ENCODE peak calls at places on chromosomes 5 and 9, in five cellular contexts. One of them, this sample, is unnamed.

GRCh38 chr5:170357853-170358497 is 31.2 kb downstream of the KCNMB1 start:
- DNase-seq in A172: no peak
- DNase-seq in midbrain: peak; percentile 18
- DNase-seq in activated T-cell treated with anti-CD3 and anti-CD28 coated beads for 48 hours: no peak
- DNase-seq in aorta: peak; percentile 81
- DNase-seq in this sample: no peak

GRCh38 chr9:116074658-116075057 is 78.9 kb upstream of the PAPPA start:
- DNase-seq in A172: no peak
- DNase-seq in aorta: no peak
- DNase-seq in midbrain: no peak
- DNase-seq in activated T-cell treated with anti-CD3 and anti-CD28 coated beads for 48 hours: no peak
- DNase-seq in this sample: no peak

GRCh38 chr5:55151923-55152842 is 7.8 kb upstream of the GPX8 start:
- DNase-seq in A172: peak; percentile 22
- DNase-seq in aorta: no peak
- DNase-seq in activated T-cell treated with anti-CD3 and anti-CD28 coated beads for 48 hours: no peak
- DNase-seq in midbrain: no peak
- DNase-seq in this sample: no peak

GRCh38 chr5:133245191-133246052 is 193.6 kb downstream of the HSPA4 start:
- DNase-seq in A172: peak; percentile 98
- DNase-seq in activated T-cell treated with anti-CD3 and anti-CD28 coated beads for 48 hours: peak; percentile 41
- DNase-seq in midbrain: no peak
- DNase-seq in aorta: no peak
- DNase-seq in this sample: no peak

GRCh38 chr9:129548571-129549135 is 72.2 kb downstream of the C9orf50 start:
- DNase-seq in aorta: peak; percentile 85
- DNase-seq in A172: no peak
- DNase-seq in activated T-cell treated with anti-CD3 and anti-CD28 coated beads for 48 hours: no peak
- DNase-seq in midbrain: no peak
- DNase-seq in this sample: no peak

GRCh38 chr5:132747064-132747692 is at the start of gene CCNI2:
- DNase-seq in A172: no peak
- DNase-seq in aorta: no peak
- DNase-seq in midbrain: no peak
- DNase-seq in activated T-cell treated with anti-CD3 and anti-CD28 coated beads for 48 hours: peak; percentile 44
- DNase-seq in this sample: no peak

GRCh38 chr9:137427454-137428310 is 4.5 kb downstream of the NOXA1 start:
- DNase-seq in A172: no peak
- DNase-seq in aorta: peak; percentile 71
- DNase-seq in activated T-cell treated with anti-CD3 and anti-CD28 coated beads for 48 hours: no peak
- DNase-seq in midbrain: no peak
- DNase-seq in this sample: no peak

GRCh38 chr5:7418276-7418675 is 22.3 kb downstream of the ADCY2 start:
- DNase-seq in aorta: no peak
- DNase-seq in activated T-cell treated with anti-CD3 and anti-CD28 coated beads for 48 hours: no peak
- DNase-seq in A172: no peak
- DNase-seq in midbrain: no peak
- DNase-seq in this sample: no peak

GRCh38 chr5:132979367-132979935 is 16.0 kb upstream of the AFF4 start:
- DNase-seq in midbrain: no peak
- DNase-seq in aorta: no peak
- DNase-seq in A172: no peak
- DNase-seq in activated T-cell treated with anti-CD3 and anti-CD28 coated beads for 48 hours: no peak
- DNase-seq in this sample: no peak

GRCh38 chr9:37066139-37066725 is 32.2 kb upstream of the PAX5 start:
- DNase-seq in A172: no peak
- DNase-seq in aorta: no peak
- DNase-seq in activated T-cell treated with anti-CD3 and anti-CD28 coated beads for 48 hours: no peak
- DNase-seq in midbrain: no peak
- DNase-seq in this sample: no peak

GRCh38 chr9:99112750-99113417 is 8.0 kb downstream of the TGFBR1 start:
- DNase-seq in A172: no peak
- DNase-seq in aorta: no peak
- DNase-seq in activated T-cell treated with anti-CD3 and anti-CD28 coated beads for 48 hours: no peak
- DNase-seq in midbrain: no peak
- DNase-seq in this sample: no peak

GRCh38 chr5:37723147-37723961 is 116.5 kb downstream of the GDNF start:
- DNase-seq in midbrain: peak; percentile 39
- DNase-seq in A172: no peak
- DNase-seq in activated T-cell treated with anti-CD3 and anti-CD28 coated beads for 48 hours: no peak
- DNase-seq in aorta: no peak
- DNase-seq in this sample: peak; percentile 50

GRCh38 chr9:523444-523843 is 308.8 kb downstream of the DOCK8 start:
- DNase-seq in midbrain: no peak
- DNase-seq in aorta: no peak
- DNase-seq in A172: no peak
- DNase-seq in activated T-cell treated with anti-CD3 and anti-CD28 coated beads for 48 hours: no peak
- DNase-seq in this sample: no peak

GRCh38 chr9:98087420-98088354 is 31.2 kb downstream of the NANS start:
- DNase-seq in aorta: peak; percentile 81
- DNase-seq in A172: no peak
- DNase-seq in activated T-cell treated with anti-CD3 and anti-CD28 coated beads for 48 hours: peak; percentile 16
- DNase-seq in midbrain: no peak
- DNase-seq in this sample: no peak

GRCh38 chr5:152405145-152405544 is at the start of gene NMUR2:
- DNase-seq in midbrain: no peak
- DNase-seq in activated T-cell treated with anti-CD3 and anti-CD28 coated beads for 48 hours: no peak
- DNase-seq in aorta: no peak
- DNase-seq in A172: peak; percentile 5
- DNase-seq in this sample: no peak

GRCh38 chr5:177473461-177473991 is at the start of gene DBN1:
- DNase-seq in aorta: peak; percentile 87
- DNase-seq in A172: peak; percentile 51
- DNase-seq in midbrain: peak; percentile 51
- DNase-seq in activated T-cell treated with anti-CD3 and anti-CD28 coated beads for 48 hours: no peak
- DNase-seq in this sample: no peak

GRCh38 chr5:74028406-74028805 is 402.4 kb downstream of the ARHGEF28 start:
- DNase-seq in A172: peak; percentile 98
- DNase-seq in aorta: no peak
- DNase-seq in activated T-cell treated with anti-CD3 and anti-CD28 coated beads for 48 hours: no peak
- DNase-seq in midbrain: no peak
- DNase-seq in this sample: no peak

GRCh38 chr9:134236001-134236421 is 71.6 kb upstream of the RNU6ATAC start:
- DNase-seq in aorta: no peak
- DNase-seq in midbrain: no peak
- DNase-seq in A172: peak; percentile 83
- DNase-seq in activated T-cell treated with anti-CD3 and anti-CD28 coated beads for 48 hours: no peak
- DNase-seq in this sample: no peak

GRCh38 chr5:45089870-45090269 is 281.1 kb downstream of the MRPS30 start:
- DNase-seq in A172: no peak
- DNase-seq in midbrain: no peak
- DNase-seq in aorta: no peak
- DNase-seq in activated T-cell treated with anti-CD3 and anti-CD28 coated beads for 48 hours: no peak
- DNase-seq in this sample: no peak

GRCh38 chr5:96720408-96720807 is 58.2 kb downstream of the CAST start:
- DNase-seq in A172: no peak
- DNase-seq in aorta: no peak
- DNase-seq in midbrain: no peak
- DNase-seq in activated T-cell treated with anti-CD3 and anti-CD28 coated beads for 48 hours: no peak
- DNase-seq in this sample: no peak

GRCh38 chr5:57366744-57367143 is 115.9 kb downstream of the ACTBL2 start:
- DNase-seq in A172: peak; percentile 89
- DNase-seq in midbrain: no peak
- DNase-seq in activated T-cell treated with anti-CD3 and anti-CD28 coated beads for 48 hours: no peak
- DNase-seq in aorta: no peak
- DNase-seq in this sample: no peak

GRCh38 chr5:26942481-26942880 is 95.9 kb downstream of the CDH9 start:
- DNase-seq in midbrain: no peak
- DNase-seq in activated T-cell treated with anti-CD3 and anti-CD28 coated beads for 48 hours: no peak
- DNase-seq in aorta: no peak
- DNase-seq in A172: peak; percentile 79
- DNase-seq in this sample: no peak

GRCh38 chr5:128913551-128913950 is 51.7 kb upstream of the SLC27A6 start:
- DNase-seq in midbrain: no peak
- DNase-seq in aorta: no peak
- DNase-seq in activated T-cell treated with anti-CD3 and anti-CD28 coated beads for 48 hours: no peak
- DNase-seq in A172: no peak
- DNase-seq in this sample: no peak

GRCh38 chr5:112351225-112351624 is 67.9 kb downstream of the EPB41L4A start:
- DNase-seq in activated T-cell treated with anti-CD3 and anti-CD28 coated beads for 48 hours: no peak
- DNase-seq in aorta: no peak
- DNase-seq in A172: no peak
- DNase-seq in midbrain: no peak
- DNase-seq in this sample: no peak

GRCh38 chr5:77120086-77120485 is 33.0 kb upstream of the ZBED3 start:
- DNase-seq in aorta: no peak
- DNase-seq in midbrain: no peak
- DNase-seq in A172: no peak
- DNase-seq in activated T-cell treated with anti-CD3 and anti-CD28 coated beads for 48 hours: no peak
- DNase-seq in this sample: no peak

GRCh38 chr5:1703352-1704050 is 96.1 kb downstream of the MRPL36 start:
- DNase-seq in aorta: no peak
- DNase-seq in A172: no peak
- DNase-seq in activated T-cell treated with anti-CD3 and anti-CD28 coated beads for 48 hours: no peak
- DNase-seq in midbrain: no peak
- DNase-seq in this sample: no peak

GRCh38 chr5:149265559-149265958 is 6.1 kb upstream of the AFAP1L1 start:
- DNase-seq in activated T-cell treated with anti-CD3 and anti-CD28 coated beads for 48 hours: no peak
- DNase-seq in midbrain: no peak
- DNase-seq in aorta: no peak
- DNase-seq in A172: peak; percentile 51
- DNase-seq in this sample: peak; percentile 42

GRCh38 chr9:98226516-98226915 is 28.9 kb downstream of the TBC1D2 start:
- DNase-seq in aorta: no peak
- DNase-seq in A172: no peak
- DNase-seq in midbrain: no peak
- DNase-seq in activated T-cell treated with anti-CD3 and anti-CD28 coated beads for 48 hours: no peak
- DNase-seq in this sample: no peak

GRCh38 chr5:1644810-1645571 is 121.2 kb upstream of the LPCAT1 start:
- DNase-seq in activated T-cell treated with anti-CD3 and anti-CD28 coated beads for 48 hours: peak; percentile 77
- DNase-seq in aorta: peak; percentile 95
- DNase-seq in A172: peak; percentile 53
- DNase-seq in midbrain: peak; percentile 89
- DNase-seq in this sample: peak; percentile 67

GRCh38 chr9:131738293-131738692 is 1.6 kb downstream of the RAPGEF1 start:
- DNase-seq in activated T-cell treated with anti-CD3 and anti-CD28 coated beads for 48 hours: no peak
- DNase-seq in A172: no peak
- DNase-seq in midbrain: no peak
- DNase-seq in aorta: no peak
- DNase-seq in this sample: no peak

GRCh38 chr9:126595982-126596381 is 17.7 kb upstream of the LMX1B start:
- DNase-seq in aorta: no peak
- DNase-seq in midbrain: no peak
- DNase-seq in activated T-cell treated with anti-CD3 and anti-CD28 coated beads for 48 hours: no peak
- DNase-seq in A172: no peak
- DNase-seq in this sample: no peak

GRCh38 chr9:133250741-133251170 is 24.2 kb downstream of the ABO start:
- DNase-seq in midbrain: no peak
- DNase-seq in activated T-cell treated with anti-CD3 and anti-CD28 coated beads for 48 hours: no peak
- DNase-seq in aorta: no peak
- DNase-seq in A172: no peak
- DNase-seq in this sample: no peak

GRCh38 chr5:108753877-108754276 is 6.2 kb downstream of the FER start:
- DNase-seq in activated T-cell treated with anti-CD3 and anti-CD28 coated beads for 48 hours: no peak
- DNase-seq in aorta: no peak
- DNase-seq in midbrain: no peak
- DNase-seq in A172: peak; percentile 68
- DNase-seq in this sample: no peak